ENCODE peak calls at places on chromosome 18, in four cellular contexts. T is mesenchymal stem cell, H is mesendoderm, C is H9. R is an unnamed sample.

GRCh38 chr18:23950644-23951043 is 63.9 kb upstream of the TTC39C start:
- DNase-seq in T (no peak), C (no peak), H (peak; percentile 65), R (no peak)

GRCh38 chr18:26422472-26423162 is 125.7 kb downstream of the KCTD1 start:
- DNase-seq in H (no peak), T (no peak), C (no peak), R (no peak)

GRCh38 chr18:74427442-74428112 is 29.5 kb downstream of the DIPK1C start:
- DNase-seq in H (no peak), C (no peak), T (no peak), R (no peak)

GRCh38 chr18:29147944-29148343 is 971.0 kb upstream of the CDH2 start:
- DNase-seq in C (peak; percentile 32), H (peak; percentile 78), T (peak; percentile 78), R (peak; percentile 85)

GRCh38 chr18:79941473-79942119 is 9.9 kb downstream of the SLC66A2 start:
- DNase-seq in H (no peak), T (no peak), C (peak; percentile 12), R (no peak)

GRCh38 chr18:11689972-11690570 is 1.0 kb downstream of the GNAL start:
- DNase-seq in H (peak; percentile 50), T (peak; percentile 46), C (peak; percentile 52), R (peak; percentile 2)

GRCh38 chr18:44682871-44683221 is 2.2 kb downstream of the SETBP1 start:
- DNase-seq in T (peak; percentile 33), H (peak; percentile 94), C (peak; percentile 68), R (no peak)

GRCh38 chr18:286515-287310 is 18.9 kb upstream of the THOC1 start:
- DNase-seq in T (peak; percentile 51), C (no peak), H (no peak), R (peak; percentile 42)

GRCh38 chr18:36758623-36759022 is 70.2 kb downstream of the TPGS2 start:
- DNase-seq in H (no peak), T (no peak), C (no peak), R (peak; percentile 6)

GRCh38 chr18:62436636-62437519 is 85.9 kb upstream of the ZCCHC2 start:
- DNase-seq in C (no peak), T (peak; percentile 29), H (no peak), R (peak; percentile 56)

GRCh38 chr18:12282436-12283039 is 25.5 kb upstream of the TUBB6 start:
- DNase-seq in T (peak; percentile 92), H (peak; percentile 25), C (no peak), R (peak; percentile 93)

GRCh38 chr18:54999016-54999415 is 39.8 kb upstream of the CCDC68 start:
- DNase-seq in C (no peak), H (no peak), T (no peak), R (no peak)

GRCh38 chr18:11324956-11325873 is 175.8 kb upstream of the PIEZO2 start:
- DNase-seq in C (no peak), T (peak; percentile 84), H (no peak), R (peak; percentile 85)

GRCh38 chr18:9901377-9901776 is 12.4 kb upstream of the VAPA start:
- DNase-seq in C (no peak), H (no peak), T (no peak), R (no peak)

GRCh38 chr18:69820538-69820937 is 127.1 kb downstream of the CD226 start:
- DNase-seq in C (no peak), H (no peak), T (no peak), R (no peak)

GRCh38 chr18:23689616-23690504 is 607 bp downstream of the LAMA3 start:
- DNase-seq in H (peak; percentile 22), T (no peak), C (peak; percentile 52), R (no peak)

GRCh38 chr18:37335337-37335736 is 230.3 kb downstream of the CELF4 start:
- DNase-seq in T (no peak), H (peak; percentile 30), C (peak; percentile 39), R (no peak)

GRCh38 chr18:4573735-4574134 is 118.6 kb upstream of the DLGAP1 start:
- DNase-seq in H (no peak), T (no peak), C (no peak), R (no peak)

GRCh38 chr18:53843113-53843512 is 381.4 kb downstream of the MBD2 start:
- DNase-seq in C (no peak), H (no peak), T (no peak), R (no peak)

GRCh38 chr18:3217930-3218647 is 1.7 kb downstream of the MYOM1 start:
- DNase-seq in T (peak; percentile 12), H (peak; percentile 84), C (no peak), R (no peak)

GRCh38 chr18:23585007-23585871 is 1.1 kb downstream of the NPC1 start:
- DNase-seq in H (peak; percentile 71), C (no peak), T (peak; percentile 74), R (no peak)

GRCh38 chr18:26470011-26470637 is 78.2 kb downstream of the KCTD1 start:
- DNase-seq in C (no peak), H (no peak), T (no peak), R (peak; percentile 73)

GRCh38 chr18:12246849-12247808 is 7.0 kb upstream of the CIDEA start:
- DNase-seq in H (peak; percentile 78), T (no peak), C (peak; percentile 77), R (no peak)

GRCh38 chr18:76713432-76713831 is 108.9 kb upstream of the ZNF236 start:
- DNase-seq in C (no peak), T (no peak), H (no peak), R (no peak)

GRCh38 chr18:62825382-62825781 is 110.0 kb downstream of the PHLPP1 start:
- DNase-seq in H (no peak), C (no peak), T (no peak), R (no peak)

GRCh38 chr18:8293184-8293583 is 316.1 kb upstream of the RAB12 start:
- DNase-seq in C (no peak), H (no peak), T (no peak), R (no peak)

GRCh38 chr18:24736686-24737085 is 276.2 kb downstream of the HRH4 start:
- DNase-seq in T (no peak), C (no peak), H (no peak), R (no peak)

GRCh38 chr18:50559750-50560680 is at the start of gene MAPK4:
- DNase-seq in C (peak; percentile 42), H (no peak), T (no peak), R (no peak)
- H2BK120ac ChIP-seq in C (no peak within 1 kb of the TSS), H (no peak within 1 kb of the TSS), T (no peak within 1 kb of the TSS), R (no peak within 1 kb of the TSS)

DNA sequence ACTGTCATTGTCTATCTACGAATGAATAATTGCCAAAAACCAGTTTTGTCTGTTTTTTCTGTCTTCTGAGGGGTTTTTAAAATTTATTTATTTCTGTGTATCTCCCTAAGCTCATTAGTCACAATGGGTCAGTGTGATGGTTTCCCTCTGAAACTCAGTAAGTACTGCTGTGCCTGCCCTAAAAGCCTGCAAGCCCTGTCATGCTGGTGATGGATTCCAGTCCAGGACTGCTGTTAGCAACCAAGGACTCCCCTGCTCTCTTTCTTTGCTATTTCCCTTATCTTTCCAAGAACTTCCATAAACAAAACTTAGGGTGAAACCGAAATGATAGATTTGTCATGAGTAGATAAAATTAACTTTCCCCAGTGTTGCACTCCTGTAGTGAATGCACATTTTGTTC is 11.8 kb upstream of the DSG2 start:
- DNase-seq in T (peak; percentile 91), C (no peak), H (no peak), R (no peak)
- H2BK120ac ChIP-seq in T (no peak overlapping the region), C (no peak overlapping the region), H (no peak overlapping the region), R (no peak overlapping the region)

GRCh38 chr18:48828201-48828580 is 122.6 kb downstream of the SMAD7 start:
- DNase-seq in H (no peak), T (no peak), C (no peak), R (no peak)

GRCh38 chr18:48826271-48826670 is 124.5 kb downstream of the SMAD7 start:
- DNase-seq in C (peak; percentile 18), H (no peak), T (no peak), R (no peak)

GRCh38 chr18:48827321-48828200 is 123.2 kb downstream of the SMAD7 start:
- DNase-seq in C (peak; percentile 74), H (peak; percentile 87), T (peak; percentile 89), R (peak; percentile 73)

GRCh38 chr18:48825101-48825745 is 125.5 kb downstream of the SMAD7 start:
- DNase-seq in T (no peak), H (no peak), C (peak; percentile 14), R (peak; percentile 54)

GRCh38 chr18:48826806-48827205 is 124.0 kb downstream of the SMAD7 start:
- DNase-seq in H (no peak), C (peak; percentile 12), T (no peak), R (no peak)
- H2BK120ac ChIP-seq in H (no peak overlapping the region), C (no peak overlapping the region), T (peak overlapping the region; percentile 57), R (peak overlapping the region; percentile 72)

GRCh38 chr18:58604301-58604700 is 24.6 kb downstream of the ALPK2 start:
- DNase-seq in T (no peak), C (no peak), H (no peak), R (no peak)

GRCh38 chr18:58605027-58606020 is 23.6 kb downstream of the ALPK2 start:
- DNase-seq in T (peak; percentile 84), C (no peak), H (no peak), R (peak; percentile 87)

GRCh38 chr18:58601468-58602266 is 27.2 kb downstream of the ALPK2 start:
- DNase-seq in H (no peak), T (no peak), C (no peak), R (no peak)

GRCh38 chr18:58606236-58606635 is 22.7 kb downstream of the ALPK2 start:
- DNase-seq in C (no peak), H (no peak), T (no peak), R (no peak)

GRCh38 chr18:58603365-58604067 is 25.4 kb downstream of the ALPK2 start:
- DNase-seq in C (no peak), T (peak; percentile 67), H (peak; percentile 63), R (peak; percentile 36)
- H2BK120ac ChIP-seq in C (no peak overlapping the region), T (no peak overlapping the region), H (peak overlapping the region; percentile 19), R (peak overlapping the region; percentile 35)